ENCODE peak calls at places on chromosomes 13 and 19, in nine cellular contexts. U is HTR-8/SVneo; G is B cell; T is SW480; I is GM13977; M is heart left ventricle; K is AG09309; D is iPS-NIHi11; P is naive thymus-derived CD8-positive, alpha-beta T cell. A is an unnamed sample.

GRCh38 chr13:33931397-33931987 is 113.5 kb downstream of the RFC3 start:
- DNase-seq in U (no peak), G (no peak), T (peak; percentile 62), I (peak; percentile 14), M (peak; percentile 20), K (peak; percentile 25), D (peak; percentile 45), P (no peak), A (peak; percentile 73)

GRCh38 chr19:5963855-5964254 is 14.1 kb downstream of the RANBP3 start:
- DNase-seq in U (no peak), G (no peak), T (no peak), I (no peak), M (no peak), K (no peak), D (no peak), P (no peak), A (no peak)

GRCh38 chr19:18776736-18777135 is 14.4 kb downstream of the COMP start:
- DNase-seq in U (peak; percentile 44), G (no peak), T (no peak), I (no peak), M (no peak), K (no peak), D (no peak), P (no peak), A (no peak)

GRCh38 chr19:48628486-48629296 is 8.5 kb downstream of the DBP start:
- DNase-seq in U (no peak), G (no peak), T (no peak), I (no peak), M (no peak), K (no peak), D (no peak), P (no peak), A (no peak)

GRCh38 chr13:30972888-30973377 is 40.5 kb downstream of the TEX26 start:
- DNase-seq in U (no peak), G (no peak), T (no peak), I (no peak), M (no peak), K (peak; percentile 47), D (no peak), P (no peak), A (no peak)

GRCh38 chr13:29920018-29920643 is 69.7 kb upstream of the UBL3 start:
- DNase-seq in U (no peak), G (no peak), T (no peak), I (no peak), M (no peak), K (no peak), D (no peak), P (no peak), A (no peak)

GRCh38 chr13:21025539-21025938 is 35.8 kb downstream of the LATS2 start:
- DNase-seq in U (no peak), G (no peak), T (no peak), I (no peak), M (no peak), K (no peak), D (no peak), P (no peak), A (no peak)

GRCh38 chr13:85665286-85665685 is 133.9 kb downstream of the SLITRK6 start:
- DNase-seq in U (no peak), G (no peak), T (peak; percentile 6), I (no peak), M (no peak), K (no peak), D (no peak), P (no peak), A (no peak)

GRCh38 chr19:18731562-18732008 is 48.1 kb downstream of the CRTC1 start:
- DNase-seq in U (no peak), G (no peak), T (no peak), I (no peak), M (no peak), K (no peak), D (no peak), P (no peak), A (no peak)

GRCh38 chr19:51703655-51704515 is 10.8 kb downstream of the SPACA6 start:
- DNase-seq in U (peak; percentile 54), G (peak; percentile 96), T (peak; percentile 92), I (peak; percentile 98), M (peak; percentile 97), K (peak; percentile 66), D (peak; percentile 98), P (peak; percentile 93), A (peak; percentile 96)

GRCh38 chr19:792361-792885 is 4.8 kb upstream of the PTBP1 start:
- DNase-seq in U (no peak), G (no peak), T (no peak), I (no peak), M (peak; percentile 29), K (no peak), D (no peak), P (no peak), A (no peak)

GRCh38 chr13:88544836-88545235 is 873.7 kb downstream of the SLITRK5 start:
- DNase-seq in U (no peak), G (no peak), T (no peak), I (no peak), M (no peak), K (no peak), D (no peak), P (no peak), A (no peak)

GRCh38 chr19:11549386-11549953 is 9.6 kb downstream of the ELOF1 start:
- DNase-seq in U (no peak), G (no peak), T (no peak), I (peak; percentile 5), M (no peak), K (no peak), D (no peak), P (no peak), A (no peak)

A was measured in OCI-LY7.